ENCODE peak calls at places on chromosomes 3 and 15, in five cellular contexts. G, O, R, H and V are unnamed samples.

GRCh38 chr15:40029979-40030893 is 8.7 kb downstream of the SRP14 start:
- DNase-seq in G (no peak), O (no peak), R (no peak), H (peak), V (peak)

GRCh38 chr3:52046186-52046913 is 10.0 kb downstream of the DUSP7 start:
- DNase-seq in G (no peak), O (no peak), R (no peak), H (no peak), V (no peak)

GRCh38 chr3:143596957-143597642 is 251.2 kb downstream of the SLC9A9 start:
- DNase-seq in G (no peak), O (peak), R (no peak), H (no peak), V (no peak)

GRCh38 chr3:194880940-194881925 is 195.6 kb downstream of the FAM43A start:
- DNase-seq in G (no peak), O (no peak), R (no peak), H (no peak), V (no peak)

GRCh38 chr3:21158801-21159564 is 592.0 kb downstream of the ZNF385D start:
- DNase-seq in G (no peak), O (no peak), R (no peak), H (no peak), V (no peak)

GRCh38 chr15:69414702-69415161 is 583 bp downstream of the KIF23 start:
- DNase-seq in G (no peak), O (peak), R (no peak), H (peak), V (peak)

GRCh38 chr3:141331370-141332318 is 36.7 kb upstream of the ZBTB38 start:
- DNase-seq in G (no peak), O (no peak), R (no peak), H (no peak), V (no peak)

GRCh38 chr3:122146466-122146865 is 37.0 kb upstream of the CASR start:
- DNase-seq in G (peak), O (no peak), R (no peak), H (peak), V (peak)

GRCh38 chr3:13528217-13528801 is 20.6 kb upstream of the FBLN2 start:
- DNase-seq in G (no peak), O (no peak), R (no peak), H (no peak), V (no peak)